ENCODE peak calls at places on chromosomes 1 and 21, in six cellular contexts. One of them, this sample, is unnamed.

GRCh38 chr1:35564884-35565741 is 7.5 kb downstream of the NCDN start:
- DNase-seq in H9: no peak
- DNase-seq in H1: no peak
- DNase-seq in IMR-90: no peak
- DNase-seq in neuronal stem cell: no peak
- DNase-seq in mesenchymal stem cell: no peak
- DNase-seq in this sample: no peak

GRCh38 chr1:207997486-207998268 is 86.8 kb upstream of the CD34 start:
- DNase-seq in IMR-90: peak; percentile 68
- DNase-seq in H9: peak; percentile 81
- DNase-seq in neuronal stem cell: peak; percentile 61
- DNase-seq in mesenchymal stem cell: peak; percentile 69
- DNase-seq in H1: no peak
- DNase-seq in this sample: peak; percentile 32

GRCh38 chr1:112708002-112708448 is 1.1 kb upstream of the RHOC start:
- DNase-seq in neuronal stem cell: no peak
- DNase-seq in mesenchymal stem cell: no peak
- DNase-seq in H9: no peak
- DNase-seq in H1: no peak
- DNase-seq in IMR-90: no peak
- DNase-seq in this sample: peak; percentile 68

GRCh38 chr1:201737350-201738060 is 91.5 kb upstream of the IPO9 start:
- DNase-seq in mesenchymal stem cell: peak; percentile 94
- DNase-seq in H9: no peak
- DNase-seq in neuronal stem cell: no peak
- DNase-seq in H1: no peak
- DNase-seq in IMR-90: peak; percentile 92
- DNase-seq in this sample: peak; percentile 66

GRCh38 chr1:151130837-151131586 is 15.4 kb downstream of the SEMA6C start:
- DNase-seq in mesenchymal stem cell: peak; percentile 79
- DNase-seq in H9: peak; percentile 97
- DNase-seq in IMR-90: peak; percentile 32
- DNase-seq in neuronal stem cell: peak; percentile 85
- DNase-seq in H1: peak; percentile 87
- DNase-seq in this sample: peak; percentile 59

GRCh38 chr21:32592929-32593502 is 7.7 kb upstream of the TCP10L start:
- DNase-seq in H1: no peak
- DNase-seq in neuronal stem cell: no peak
- DNase-seq in H9: no peak
- DNase-seq in IMR-90: no peak
- DNase-seq in mesenchymal stem cell: no peak
- DNase-seq in this sample: no peak

GRCh38 chr1:8285103-8285502 is 32.8 kb upstream of the SLC45A1 start:
- DNase-seq in neuronal stem cell: no peak
- DNase-seq in IMR-90: no peak
- DNase-seq in mesenchymal stem cell: no peak
- DNase-seq in H9: no peak
- DNase-seq in H1: no peak
- DNase-seq in this sample: no peak

GRCh38 chr1:201903135-201903534 is 14.4 kb downstream of the SHISA4 start:
- DNase-seq in H1: no peak
- DNase-seq in IMR-90: peak; percentile 64
- DNase-seq in mesenchymal stem cell: peak; percentile 54
- DNase-seq in neuronal stem cell: no peak
- DNase-seq in H9: no peak
- DNase-seq in this sample: peak; percentile 25

DNA sequence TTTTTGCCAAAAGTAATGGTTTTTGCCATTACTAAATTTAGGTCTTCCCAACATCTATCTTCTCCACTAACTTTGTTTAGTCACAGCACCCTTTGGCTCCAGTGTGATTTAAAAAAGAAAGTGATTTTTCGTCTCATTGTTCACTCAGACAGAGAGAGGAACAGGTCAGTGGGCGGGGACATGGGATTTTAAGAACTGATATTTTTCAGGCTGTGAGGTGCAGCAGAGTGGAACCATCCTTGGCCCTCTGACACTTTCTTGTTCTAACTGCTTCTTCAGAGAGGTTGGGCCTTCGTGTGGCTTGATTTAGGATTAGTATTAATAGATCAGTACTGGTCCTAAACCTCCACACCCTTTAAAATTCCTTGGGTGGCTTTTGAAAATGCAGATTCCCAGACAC is 38.7 kb downstream of the CASQ2 start:
- DNase-seq in neuronal stem cell: no peak
- DNase-seq in H1: no peak
- DNase-seq in H9: no peak
- DNase-seq in mesenchymal stem cell: no peak
- DNase-seq in IMR-90: no peak
- DNase-seq in this sample: no peak
- H3K14ac ChIP-seq in neuronal stem cell: no peak overlapping the region
- H3K14ac ChIP-seq in H1: no peak overlapping the region
- H3K14ac ChIP-seq in H9: no peak overlapping the region
- H3K14ac ChIP-seq in mesenchymal stem cell: no peak overlapping the region
- H3K14ac ChIP-seq in IMR-90: no peak overlapping the region
- H3K14ac ChIP-seq in this sample: no peak overlapping the region

GRCh38 chr1:85295654-85296053 is 19.2 kb upstream of the BCL10 start:
- DNase-seq in IMR-90: no peak
- DNase-seq in mesenchymal stem cell: no peak
- DNase-seq in neuronal stem cell: no peak
- DNase-seq in H9: no peak
- DNase-seq in H1: no peak
- DNase-seq in this sample: no peak
- H2AFZ ChIP-seq in IMR-90: no peak overlapping the region
- H2AFZ ChIP-seq in mesenchymal stem cell: no peak overlapping the region
- H2AFZ ChIP-seq in neuronal stem cell: no peak overlapping the region
- H2AFZ ChIP-seq in H9: no peak overlapping the region
- H2AFZ ChIP-seq in H1: no peak overlapping the region
- H2AFZ ChIP-seq in this sample: no peak overlapping the region

GRCh38 chr1:4170548-4170947 is 270.5 kb upstream of the C1orf174 start:
- DNase-seq in H9: no peak
- DNase-seq in IMR-90: no peak
- DNase-seq in mesenchymal stem cell: no peak
- DNase-seq in H1: no peak
- DNase-seq in neuronal stem cell: no peak
- DNase-seq in this sample: no peak
- H3K9ac ChIP-seq in H9: no peak overlapping the region
- H3K9ac ChIP-seq in IMR-90: no peak overlapping the region
- H3K9ac ChIP-seq in mesenchymal stem cell: no peak overlapping the region
- H3K9ac ChIP-seq in H1: no peak overlapping the region
- H3K9ac ChIP-seq in neuronal stem cell: no peak overlapping the region
- H3K9ac ChIP-seq in this sample: no peak overlapping the region

GRCh38 chr1:40120128-40120527 is 23.1 kb upstream of the PPT1 start:
- DNase-seq in H1: no peak
- DNase-seq in neuronal stem cell: no peak
- DNase-seq in H9: no peak
- DNase-seq in mesenchymal stem cell: no peak
- DNase-seq in IMR-90: no peak
- DNase-seq in this sample: no peak

DNA sequence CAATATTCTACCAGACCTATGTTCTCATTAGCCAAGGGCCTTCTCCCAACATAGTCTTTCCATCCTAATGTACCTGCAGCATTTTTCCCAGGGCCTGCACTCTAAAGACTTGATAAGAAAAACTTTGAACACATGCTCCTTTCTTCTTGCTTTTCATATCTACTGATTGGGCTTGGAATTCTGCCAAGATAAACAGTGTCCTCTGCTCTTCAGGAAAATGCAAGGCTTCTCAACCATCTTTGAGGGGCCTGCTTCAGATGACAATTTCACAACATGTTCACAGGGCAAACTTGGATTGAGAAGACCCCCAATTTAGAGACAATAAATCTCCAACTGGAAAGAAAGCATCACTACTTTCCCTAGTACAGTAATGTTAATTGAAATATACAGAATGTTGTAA is 25.8 kb upstream of the PPT1 start:
- DNase-seq in neuronal stem cell: no peak
- DNase-seq in H1: no peak
- DNase-seq in H9: no peak
- DNase-seq in IMR-90: no peak
- DNase-seq in mesenchymal stem cell: no peak
- DNase-seq in this sample: no peak
- H3K14ac ChIP-seq in neuronal stem cell: no peak overlapping the region
- H3K14ac ChIP-seq in H1: no peak overlapping the region
- H3K14ac ChIP-seq in H9: no peak overlapping the region
- H3K14ac ChIP-seq in IMR-90: no peak overlapping the region
- H3K14ac ChIP-seq in mesenchymal stem cell: no peak overlapping the region
- H3K14ac ChIP-seq in this sample: no peak overlapping the region

DNA sequence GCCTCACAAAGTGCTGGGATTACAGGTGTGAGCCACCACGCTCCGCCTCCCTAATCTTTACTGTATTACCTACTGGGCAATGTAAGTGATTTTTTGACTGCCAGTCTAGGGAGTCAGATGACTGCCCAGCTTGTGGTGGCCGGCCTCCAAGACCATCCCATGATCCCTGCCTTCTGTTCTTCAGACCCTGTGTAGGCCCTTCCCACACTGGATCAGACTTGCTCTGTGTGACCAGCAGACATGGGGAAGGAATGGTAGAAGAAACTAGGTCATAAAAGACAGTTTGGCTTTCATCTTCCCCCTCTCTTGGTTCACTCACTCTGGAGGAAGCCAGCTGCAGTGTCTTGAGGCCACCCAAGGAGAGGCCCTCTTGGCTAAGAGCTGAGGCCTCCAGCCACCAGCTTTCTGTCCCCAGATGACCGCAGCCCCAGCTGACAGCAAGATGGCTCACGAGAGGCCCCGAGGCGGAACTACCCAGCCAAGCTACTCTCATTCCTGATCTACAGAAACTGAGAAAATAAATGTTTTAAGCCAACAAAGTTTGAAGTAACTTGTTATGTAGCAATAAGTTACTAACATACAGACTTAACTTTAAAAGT is 14.5 kb upstream of the CBR3 start:
- DNase-seq in H1: no peak
- DNase-seq in mesenchymal stem cell: peak; percentile 52
- DNase-seq in H9: no peak
- DNase-seq in IMR-90: peak; percentile 8
- DNase-seq in neuronal stem cell: no peak
- DNase-seq in this sample: peak; percentile 95
- H2AFZ ChIP-seq in H1: no peak overlapping the region
- H2AFZ ChIP-seq in mesenchymal stem cell: no peak overlapping the region
- H2AFZ ChIP-seq in H9: no peak overlapping the region
- H2AFZ ChIP-seq in IMR-90: no peak overlapping the region
- H2AFZ ChIP-seq in neuronal stem cell: no peak overlapping the region
- H2AFZ ChIP-seq in this sample: no peak overlapping the region

GRCh38 chr1:92504751-92505692 is 18.3 kb upstream of the GFI1 start:
- DNase-seq in H9: no peak
- DNase-seq in IMR-90: no peak
- DNase-seq in neuronal stem cell: no peak
- DNase-seq in H1: no peak
- DNase-seq in mesenchymal stem cell: no peak
- DNase-seq in this sample: peak; percentile 65
- H3K9ac ChIP-seq in H9: no peak overlapping the region
- H3K9ac ChIP-seq in IMR-90: no peak overlapping the region
- H3K9ac ChIP-seq in neuronal stem cell: no peak overlapping the region
- H3K9ac ChIP-seq in H1: no peak overlapping the region
- H3K9ac ChIP-seq in mesenchymal stem cell: no peak overlapping the region
- H3K9ac ChIP-seq in this sample: no peak overlapping the region

GRCh38 chr1:229434641-229435051 is 752 bp upstream of the ACTA1 start:
- DNase-seq in H1: no peak
- DNase-seq in H9: peak; percentile 72
- DNase-seq in IMR-90: no peak
- DNase-seq in mesenchymal stem cell: no peak
- DNase-seq in neuronal stem cell: no peak
- DNase-seq in this sample: no peak

GRCh38 chr1:229436178-229436577 is 2.3 kb upstream of the ACTA1 start:
- DNase-seq in H1: no peak
- DNase-seq in neuronal stem cell: no peak
- DNase-seq in mesenchymal stem cell: no peak
- DNase-seq in IMR-90: no peak
- DNase-seq in H9: no peak
- DNase-seq in this sample: no peak

GRCh38 chr1:229440821-229441537 is 7.1 kb upstream of the ACTA1 start:
- DNase-seq in H9: no peak
- DNase-seq in neuronal stem cell: no peak
- DNase-seq in H1: no peak
- DNase-seq in IMR-90: peak; percentile 90
- DNase-seq in mesenchymal stem cell: peak; percentile 75
- DNase-seq in this sample: no peak

GRCh38 chr1:229437443-229437842 is 3.5 kb upstream of the ACTA1 start:
- DNase-seq in H9: no peak
- DNase-seq in neuronal stem cell: no peak
- DNase-seq in H1: no peak
- DNase-seq in IMR-90: peak; percentile 18
- DNase-seq in mesenchymal stem cell: no peak
- DNase-seq in this sample: no peak

DNA sequence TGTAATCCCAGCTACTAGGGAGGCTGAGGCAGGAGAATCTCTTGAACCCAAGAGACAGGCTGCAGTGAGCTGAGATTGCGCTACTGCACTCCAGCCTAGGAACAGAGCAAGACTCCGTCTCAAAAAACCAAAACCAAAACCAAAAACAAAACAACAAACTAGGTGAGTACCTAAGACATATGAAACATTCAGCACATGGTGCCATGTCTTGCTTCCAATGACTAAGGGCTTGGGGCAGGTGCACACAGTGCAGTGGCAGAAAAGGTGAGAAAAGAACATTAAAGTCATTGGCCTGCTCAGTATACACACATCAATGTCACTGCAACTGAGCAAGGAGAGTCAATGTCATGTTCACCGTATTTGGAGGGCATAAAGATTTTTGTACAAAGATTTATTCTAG is 4.1 kb upstream of the ACTA1 start:
- DNase-seq in neuronal stem cell: no peak
- DNase-seq in H1: no peak
- DNase-seq in H9: no peak
- DNase-seq in mesenchymal stem cell: no peak
- DNase-seq in IMR-90: no peak
- DNase-seq in this sample: no peak
- H3K14ac ChIP-seq in neuronal stem cell: no peak overlapping the region
- H3K14ac ChIP-seq in H1: no peak overlapping the region
- H3K14ac ChIP-seq in H9: no peak overlapping the region
- H3K14ac ChIP-seq in mesenchymal stem cell: no peak overlapping the region
- H3K14ac ChIP-seq in IMR-90: no peak overlapping the region
- H3K14ac ChIP-seq in this sample: no peak overlapping the region

GRCh38 chr1:58809327-58810040 is 25.6 kb upstream of the JUN start:
- DNase-seq in mesenchymal stem cell: peak; percentile 73
- DNase-seq in neuronal stem cell: no peak
- DNase-seq in H9: no peak
- DNase-seq in IMR-90: peak; percentile 73
- DNase-seq in H1: no peak
- DNase-seq in this sample: peak; percentile 96
- H2AFZ ChIP-seq in mesenchymal stem cell: no peak overlapping the region
- H2AFZ ChIP-seq in neuronal stem cell: no peak overlapping the region
- H2AFZ ChIP-seq in H9: no peak overlapping the region
- H2AFZ ChIP-seq in IMR-90: peak overlapping the region; percentile 4
- H2AFZ ChIP-seq in H1: no peak overlapping the region
- H2AFZ ChIP-seq in this sample: no peak overlapping the region

GRCh38 chr1:224623743-224624333 is 7.7 kb downstream of the CNIH3 start:
- DNase-seq in IMR-90: peak; percentile 97
- DNase-seq in H9: no peak
- DNase-seq in neuronal stem cell: no peak
- DNase-seq in mesenchymal stem cell: peak; percentile 98
- DNase-seq in H1: no peak
- DNase-seq in this sample: no peak

GRCh38 chr1:224624432-224624831 is 8.3 kb downstream of the CNIH3 start:
- DNase-seq in H9: no peak
- DNase-seq in neuronal stem cell: no peak
- DNase-seq in mesenchymal stem cell: no peak
- DNase-seq in H1: no peak
- DNase-seq in IMR-90: no peak
- DNase-seq in this sample: no peak

GRCh38 chr1:224623310-224623714 is 7.2 kb downstream of the CNIH3 start:
- DNase-seq in H1: no peak
- DNase-seq in H9: no peak
- DNase-seq in neuronal stem cell: no peak
- DNase-seq in IMR-90: peak; percentile 85
- DNase-seq in mesenchymal stem cell: peak; percentile 85
- DNase-seq in this sample: no peak

GRCh38 chr1:224621813-224622682 is 5.9 kb downstream of the CNIH3 start:
- DNase-seq in neuronal stem cell: no peak
- DNase-seq in H1: no peak
- DNase-seq in mesenchymal stem cell: no peak
- DNase-seq in IMR-90: no peak
- DNase-seq in H9: no peak
- DNase-seq in this sample: no peak

GRCh38 chr1:224622831-224623230 is 6.7 kb downstream of the CNIH3 start:
- DNase-seq in IMR-90: no peak
- DNase-seq in neuronal stem cell: no peak
- DNase-seq in mesenchymal stem cell: no peak
- DNase-seq in H1: no peak
- DNase-seq in H9: no peak
- DNase-seq in this sample: no peak
- H3K9ac ChIP-seq in IMR-90: no peak overlapping the region
- H3K9ac ChIP-seq in neuronal stem cell: no peak overlapping the region
- H3K9ac ChIP-seq in mesenchymal stem cell: peak overlapping the region; percentile 67
- H3K9ac ChIP-seq in H1: no peak overlapping the region
- H3K9ac ChIP-seq in H9: no peak overlapping the region
- H3K9ac ChIP-seq in this sample: no peak overlapping the region

This sample was measured in trophoblast cell.